ENCODE peak calls at places on chromosomes 5 and 9, in nine cellular contexts. X is right lobe of liver, G is A549, O is endodermal cell, Y is GM23338, T is H9, B is psoas muscle, F is tibial nerve, Q is heart left ventricle. A is an unnamed sample.

GRCh38 chr5:54007822-54008777 is 302.3 kb downstream of the ARL15 start:
- DNase-seq in X (peak; percentile 68), G (peak; percentile 73), O (no peak), Y (no peak), T (no peak), B (no peak), F (no peak), Q (no peak), A (no peak)

GRCh38 chr5:67960939-67961338 is 254.6 kb upstream of the PIK3R1 start:
- DNase-seq in X (no peak), G (no peak), O (no peak), Y (no peak), T (no peak), B (no peak), F (no peak), Q (no peak), A (no peak)

GRCh38 chr5:149782018-149782899 is 52.1 kb downstream of the PPARGC1B start:
- DNase-seq in X (no peak), G (no peak), O (no peak), Y (no peak), T (no peak), B (no peak), F (no peak), Q (peak; percentile 63), A (no peak)

GRCh38 chr9:1458503-1458902 is 408.3 kb downstream of the DMRT2 start:
- DNase-seq in X (no peak), G (peak; percentile 14), O (no peak), Y (no peak), T (no peak), B (no peak), F (no peak), Q (no peak), A (no peak)

GRCh38 chr5:50302815-50303490 is 138.1 kb downstream of the EMB start:
- DNase-seq in X (no peak), G (peak; percentile 74), O (no peak), Y (no peak), T (no peak), B (no peak), F (no peak), Q (no peak), A (no peak)

GRCh38 chr5:95471922-95472321 is 80.8 kb downstream of the FAM81B start:
- DNase-seq in X (no peak), G (no peak), O (no peak), Y (peak; percentile 17), T (no peak), B (no peak), F (no peak), Q (no peak), A (no peak)

GRCh38 chr9:134325096-134325812 is 1.0 kb upstream of the RXRA start:
- DNase-seq in X (peak; percentile 88), G (peak; percentile 39), O (peak; percentile 84), Y (peak; percentile 62), T (no peak), B (peak; percentile 65), F (no peak), Q (peak; percentile 61), A (peak; percentile 51)

GRCh38 chr5:124806857-124807196 is 60.4 kb upstream of the ZNF608 start:
- DNase-seq in X (no peak), G (no peak), O (no peak), Y (no peak), T (no peak), B (no peak), F (no peak), Q (no peak), A (no peak)

GRCh38 chr5:34695275-34696032 is 39.3 kb downstream of the RAI14 start:
- DNase-seq in X (no peak), G (no peak), O (peak; percentile 20), Y (no peak), T (no peak), B (no peak), F (no peak), Q (no peak), A (no peak)

GRCh38 chr5:160230686-160231527 is 1.6 kb downstream of the FABP6 start:
- DNase-seq in X (no peak), G (no peak), O (no peak), Y (no peak), T (no peak), B (peak; percentile 32), F (no peak), Q (no peak), A (peak; percentile 66)

GRCh38 chr5:148043705-148044104 is 20.1 kb upstream of the SPINK5 start:
- DNase-seq in X (no peak), G (no peak), O (no peak), Y (no peak), T (no peak), B (no peak), F (no peak), Q (no peak), A (no peak)

GRCh38 chr5:168601972-168602371 is 22.8 kb upstream of the PANK3 start:
- DNase-seq in X (no peak), G (no peak), O (no peak), Y (no peak), T (no peak), B (no peak), F (no peak), Q (no peak), A (no peak)

GRCh38 chr5:58227858-58228257 is 232.0 kb downstream of the PLK2 start:
- DNase-seq in X (no peak), G (no peak), O (no peak), Y (no peak), T (no peak), B (no peak), F (no peak), Q (no peak), A (no peak)

GRCh38 chr9:36791204-36791948 is 218.7 kb downstream of the MELK start:
- DNase-seq in X (no peak), G (no peak), O (peak; percentile 53), Y (no peak), T (no peak), B (no peak), F (no peak), Q (no peak), A (no peak)

GRCh38 chr9:27528886-27529315 is 713 bp downstream of the MOB3B start:
- DNase-seq in X (peak; percentile 55), G (peak; percentile 24), O (peak; percentile 87), Y (peak; percentile 75), T (peak; percentile 59), B (peak; percentile 47), F (peak; percentile 29), Q (peak; percentile 42), A (no peak)

GRCh38 chr5:179416906-179417470 is 71.7 kb upstream of the ADAMTS2 start:
- DNase-seq in X (peak; percentile 15), G (no peak), O (peak; percentile 36), Y (no peak), T (peak; percentile 20), B (no peak), F (no peak), Q (no peak), A (no peak)

GRCh38 chr9:133519693-133520092 is 5.1 kb downstream of the MYMK start:
- DNase-seq in X (no peak), G (no peak), O (no peak), Y (no peak), T (no peak), B (no peak), F (no peak), Q (no peak), A (no peak)

DNA sequence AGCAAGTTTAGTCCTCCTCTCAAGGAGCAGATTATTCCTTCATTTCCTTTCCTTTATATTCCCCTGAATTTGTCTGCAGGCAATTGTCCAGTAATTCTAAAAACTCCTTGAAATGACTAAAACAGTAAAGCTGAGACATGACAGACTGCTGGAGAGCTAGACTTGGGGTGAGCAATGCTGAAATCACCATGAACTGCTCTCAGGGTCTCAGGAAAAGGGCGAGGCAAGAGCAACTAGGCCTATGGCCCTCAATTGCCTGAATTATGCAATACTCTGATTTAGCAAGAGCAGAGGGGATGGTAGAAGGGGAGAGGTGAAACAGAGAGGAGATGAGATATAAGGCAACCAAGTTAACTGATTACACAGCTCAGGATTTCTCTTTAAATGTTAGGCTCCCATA is 172.9 kb upstream of the NREP start:
- DNase-seq in X (no peak), G (peak; percentile 15), O (no peak), Y (no peak), T (no peak), B (peak; percentile 14), F (no peak), Q (peak; percentile 29), A (no peak)
- H3K27ac ChIP-seq in X (no peak overlapping the region), G (no peak overlapping the region), O (no peak overlapping the region), Y (no peak overlapping the region), T (no peak overlapping the region), B (no peak overlapping the region), F (no peak overlapping the region), Q (no peak overlapping the region), A (no peak overlapping the region)

DNA sequence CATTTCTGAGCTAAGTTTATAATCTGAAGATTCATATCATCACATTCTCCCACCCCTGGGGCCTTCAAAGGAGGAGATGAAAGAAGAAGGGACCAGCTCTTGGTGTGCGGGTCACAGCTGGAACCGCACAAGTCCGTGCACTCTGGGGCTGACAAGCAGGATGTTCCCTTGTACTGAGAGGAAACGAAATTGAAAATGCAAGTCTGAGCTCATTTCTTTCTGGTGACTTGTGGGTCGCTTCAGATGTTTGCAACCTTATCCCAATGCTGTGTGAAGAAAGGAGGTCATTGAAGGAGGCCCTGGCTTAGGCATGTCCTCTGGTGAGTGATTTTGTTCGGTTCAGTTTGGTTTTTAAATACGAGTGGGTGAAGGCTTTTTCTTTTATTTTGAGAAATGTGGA is 59.6 kb downstream of the C9orf152 start:
- DNase-seq in X (no peak), G (no peak), O (no peak), Y (no peak), T (no peak), B (no peak), F (no peak), Q (no peak), A (no peak)
- H3K27ac ChIP-seq in X (no peak overlapping the region), G (no peak overlapping the region), O (no peak overlapping the region), Y (no peak overlapping the region), T (no peak overlapping the region), B (peak overlapping the region; percentile 24), F (peak overlapping the region; percentile 82), Q (no peak overlapping the region), A (peak overlapping the region; percentile 43)

DNA sequence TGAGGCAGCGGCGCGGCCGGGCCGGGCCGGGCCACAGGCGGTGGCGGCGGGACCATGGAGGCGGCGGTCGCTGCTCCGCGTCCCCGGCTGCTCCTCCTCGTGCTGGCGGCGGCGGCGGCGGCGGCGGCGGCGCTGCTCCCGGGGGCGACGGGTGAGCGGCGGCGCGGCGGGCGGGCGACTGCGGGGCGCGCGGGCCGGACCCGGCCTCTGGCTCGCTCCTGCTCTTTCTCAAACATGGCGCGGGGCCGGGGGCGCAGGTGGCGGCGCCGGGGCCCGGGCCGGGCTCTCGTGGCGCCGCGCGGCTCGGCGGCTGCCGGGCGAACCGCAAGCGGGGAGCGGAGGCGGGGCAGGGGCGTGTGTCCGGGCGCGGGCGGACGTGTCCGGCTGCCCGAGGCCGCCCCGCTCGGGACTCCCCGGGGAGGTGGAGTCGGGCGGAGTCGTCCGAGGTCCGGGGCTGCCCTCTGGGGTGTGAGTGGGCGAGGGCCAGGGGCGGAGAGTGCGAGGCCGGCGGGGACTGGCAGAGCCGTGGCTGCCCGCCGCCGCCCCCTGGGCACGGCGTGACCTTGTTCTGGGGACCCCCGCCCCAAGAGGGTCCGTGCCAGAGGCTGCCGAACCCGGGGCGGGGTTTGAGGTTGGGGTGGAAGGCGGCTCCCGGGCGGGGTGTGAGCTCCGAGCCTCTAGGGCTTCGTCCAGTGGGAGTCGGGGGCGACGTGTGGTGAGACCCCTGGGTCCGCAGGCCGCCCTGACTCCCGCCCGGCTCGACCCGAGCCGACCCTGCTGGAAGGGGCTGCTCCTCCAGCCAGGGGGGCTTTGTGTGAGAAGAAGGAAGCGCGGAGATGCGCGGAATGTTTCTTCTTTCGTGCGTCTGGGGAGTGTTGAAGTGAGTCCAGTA is 485 bp downstream of the TGFBR1 start:
- DNase-seq in X (peak; percentile 91), G (peak; percentile 63), O (peak; percentile 85), Y (peak; percentile 62), T (peak; percentile 52), B (peak; percentile 85), F (peak; percentile 50), Q (peak; percentile 87), A (peak; percentile 81)
- H3K27ac ChIP-seq in X (peak overlapping the region; percentile 79), G (peak overlapping the region; percentile 86), O (peak overlapping the region; percentile 79), Y (no peak overlapping the region), T (no peak overlapping the region), B (peak overlapping the region; percentile 86), F (peak overlapping the region; percentile 97), Q (peak overlapping the region; percentile 64), A (peak overlapping the region; percentile 83)

GRCh38 chr5:14261856-14262611 is 118.9 kb downstream of the TRIO start:
- DNase-seq in X (no peak), G (no peak), O (no peak), Y (no peak), T (no peak), B (no peak), F (no peak), Q (no peak), A (no peak)
- H3K27ac ChIP-seq in X (no peak overlapping the region), G (no peak overlapping the region), O (no peak overlapping the region), Y (no peak overlapping the region), T (no peak overlapping the region), B (no peak overlapping the region), F (no peak overlapping the region), Q (no peak overlapping the region), A (no peak overlapping the region)

A was measured in lung.